ENCODE peak calls at places on chromosomes 11 and 22, in ten cellular contexts. F is activated T-cell treated with anti-CD3 and anti-CD28 coated beads, Interleukin-2, amount 50 U/mL, for 72 hours; O is mucosa of gallbladder; V is cardiac muscle cell; N is EL; E is NCI-H226; B is type B pancreatic cell; C is left ventricle myocardium inferior; H is GM20000; S is ureter. W is an unnamed sample.

GRCh38 chr11:49208006-49208721 is at the start of gene FOLH1:
- DNase-seq in N (no peak), E (no peak), O (peak; percentile 66), F (no peak), V (peak; percentile 59), B (no peak), S (no peak), H (peak; percentile 13), C (peak; percentile 22), W (peak; percentile 73)

GRCh38 chr11:45722144-45722543 is 56.7 kb upstream of the CHST1 start:
- DNase-seq in O (no peak), B (no peak), S (no peak), C (no peak), H (no peak), E (no peak), N (no peak), V (no peak), F (no peak), W (no peak)

GRCh38 chr11:126133902-126134301 is 71.2 kb upstream of the CDON start:
- DNase-seq in E (no peak), V (no peak), C (no peak), S (no peak), F (no peak), N (no peak), B (no peak), H (no peak), O (no peak), W (no peak)

GRCh38 chr11:1276061-1276790 is 33.2 kb downstream of the TOLLIP start:
- DNase-seq in E (no peak), N (no peak), B (no peak), O (no peak), C (peak; percentile 48), H (no peak), V (no peak), S (no peak), F (no peak), W (no peak)

GRCh38 chr11:112277937-112278336 is 17.3 kb upstream of the PLET1 start:
- DNase-seq in B (no peak), N (peak; percentile 58), S (no peak), F (no peak), H (no peak), V (no peak), E (no peak), C (no peak), O (no peak), W (no peak)

GRCh38 chr22:17268501-17269223 is 49.4 kb upstream of the ADA2 start:
- DNase-seq in V (no peak), F (no peak), O (no peak), C (no peak), H (no peak), B (no peak), N (no peak), S (no peak), E (no peak), W (no peak)

GRCh38 chr11:115663790-115664189 is 159.6 kb upstream of the CADM1 start:
- DNase-seq in H (no peak), N (no peak), V (no peak), O (no peak), E (no peak), C (no peak), F (no peak), B (no peak), S (no peak), W (no peak)

GRCh38 chr11:11426226-11426915 is 73.3 kb upstream of the CSNK2A3 start:
- DNase-seq in E (no peak), F (no peak), V (no peak), C (no peak), S (no peak), O (no peak), N (peak; percentile 46), H (no peak), B (no peak), W (no peak)

GRCh38 chr11:117871160-117871559 is 5.3 kb downstream of the FXYD6 start:
- DNase-seq in V (no peak), S (no peak), N (no peak), F (no peak), B (no peak), E (no peak), H (no peak), C (no peak), O (no peak), W (no peak)

GRCh38 chr11:117220999-117221774 is 10.7 kb downstream of the PCSK7 start:
- DNase-seq in E (no peak), H (no peak), O (no peak), C (no peak), F (no peak), V (peak; percentile 84), N (no peak), S (no peak), B (no peak), W (peak; percentile 60)

GRCh38 chr11:10715571-10715970 is 22.0 kb upstream of the IRAG1 start:
- DNase-seq in N (no peak), S (no peak), F (no peak), O (no peak), E (no peak), B (no peak), V (no peak), H (no peak), C (no peak), W (peak; percentile 29)

GRCh38 chr11:33533668-33534067 is 167.0 kb downstream of the C11orf91 start:
- DNase-seq in O (no peak), S (no peak), F (no peak), V (peak; percentile 72), N (no peak), E (peak; percentile 73), H (no peak), C (no peak), B (no peak), W (no peak)

GRCh38 chr11:64352099-64353005 is 6.6 kb upstream of the RPS6KA4 start:
- DNase-seq in S (no peak), F (no peak), O (no peak), V (no peak), H (no peak), N (no peak), C (no peak), B (no peak), E (no peak), W (no peak)

GRCh38 chr22:27381552-27381951 is 420.0 kb downstream of the MN1 start:
- DNase-seq in B (peak; percentile 36), V (no peak), O (peak; percentile 2), F (no peak), H (no peak), N (no peak), S (no peak), C (no peak), E (no peak), W (no peak)

GRCh38 chr22:22878801-22879674 is 8.6 kb upstream of the IGLL5 start:
- DNase-seq in B (peak; percentile 50), O (no peak), C (no peak), N (no peak), F (no peak), V (no peak), S (peak; percentile 23), H (no peak), E (no peak), W (no peak)

GRCh38 chr11:117824571-117825537 is at the start of gene FXYD2:
- DNase-seq in B (no peak), H (no peak), N (no peak), V (peak; percentile 69), F (no peak), S (peak; percentile 62), C (peak; percentile 74), E (no peak), O (peak; percentile 73), W (no peak)

GRCh38 chr22:48856308-48856615 is 971.4 kb downstream of the BRD1 start:
- DNase-seq in B (peak; percentile 47), C (no peak), F (no peak), H (no peak), V (no peak), E (no peak), O (no peak), S (no peak), N (no peak), W (no peak)

GRCh38 chr22:43440556-43440955 is 28.7 kb downstream of the MPPED1 start:
- DNase-seq in S (no peak), F (no peak), N (no peak), H (no peak), O (no peak), B (no peak), V (no peak), E (no peak), C (no peak), W (no peak)

GRCh38 chr22:43777204-43777671 is 34.9 kb downstream of the EFCAB6 start:
- DNase-seq in N (peak; percentile 69), B (no peak), E (peak; percentile 65), F (no peak), H (no peak), V (peak; percentile 76), S (no peak), O (no peak), C (no peak), W (no peak)

GRCh38 chr22:37549704-37550059 is 10.6 kb upstream of the CDC42EP1 start:
- DNase-seq in F (no peak), O (peak; percentile 73), N (peak; percentile 69), C (no peak), S (no peak), H (no peak), V (peak; percentile 79), E (peak; percentile 81), B (no peak), W (peak; percentile 93)

GRCh38 chr11:66414120-66414934 is 6.5 kb upstream of the NPAS4 start:
- DNase-seq in V (no peak), C (no peak), B (no peak), F (no peak), E (no peak), N (no peak), O (no peak), H (no peak), S (no peak), W (no peak)

GRCh38 chr22:35301370-35301874 is 1.7 kb downstream of the TOM1 start:
- DNase-seq in B (peak; percentile 31), C (no peak), V (peak; percentile 99), E (peak; percentile 75), N (peak; percentile 98), H (no peak), O (peak; percentile 65), F (no peak), S (no peak), W (peak; percentile 61)

GRCh38 chr11:17413414-17414316 is 25.2 kb upstream of the KCNJ11 start:
- DNase-seq in S (no peak), E (no peak), C (no peak), H (no peak), B (no peak), N (no peak), V (no peak), O (peak; percentile 47), F (no peak), W (no peak)

GRCh38 chr11:15816270-15816871 is 540.0 kb downstream of the SOX6 start:
- DNase-seq in V (peak; percentile 91), B (no peak), S (no peak), E (peak; percentile 72), O (no peak), F (peak; percentile 11), N (peak; percentile 64), C (no peak), H (no peak), W (no peak)

GRCh38 chr11:85809191-85809590 is 1.8 kb downstream of the SYTL2 start:
- DNase-seq in O (no peak), V (no peak), E (no peak), H (peak; percentile 32), S (no peak), B (no peak), N (no peak), C (no peak), F (peak; percentile 14), W (no peak)

GRCh38 chr11:27095050-27095449 is 54.4 kb downstream of the BBOX1 start:
- DNase-seq in H (no peak), N (no peak), E (no peak), O (no peak), B (no peak), S (no peak), V (no peak), C (no peak), F (no peak), W (no peak)

GRCh38 chr22:22753526-22754267 is 109.3 kb downstream of the GGTLC2 start:
- DNase-seq in S (peak; percentile 76), N (peak; percentile 39), O (peak; percentile 77), V (peak; percentile 59), E (no peak), B (no peak), H (peak; percentile 80), C (no peak), F (peak; percentile 78), W (peak; percentile 27)

GRCh38 chr11:95108671-95109551 is 19.3 kb downstream of the ENDOD1 start:
- DNase-seq in E (peak; percentile 61), O (no peak), S (no peak), V (peak; percentile 51), F (no peak), C (no peak), H (no peak), B (no peak), N (peak; percentile 36), W (no peak)